ENCODE peak calls at places on chromosome 2, in eight cellular contexts. O is transverse colon, L is spleen, H is left lung, Q is psoas muscle, R is fibroblast of pulmonary artery, C is epithelial cell of esophagus, G is breast epithelium. Z is an unnamed sample.

GRCh38 chr2:73268831-73269685 is 15.2 kb downstream of the FBXO41 start:
- DNase-seq in L (peak; percentile 89), O (peak; percentile 81), Q (no peak), R (peak; percentile 31), C (peak; percentile 77), G (no peak), H (peak; percentile 83), Z (no peak)

GRCh38 chr2:45895477-45895876 is 244.0 kb downstream of the PRKCE start:
- DNase-seq in G (no peak), L (no peak), O (no peak), R (peak; percentile 21), Q (no peak), H (no peak), C (no peak), Z (no peak)

GRCh38 chr2:223949241-223949640 is 4.1 kb upstream of the WDFY1 start:
- DNase-seq in C (no peak), G (no peak), R (no peak), Q (no peak), O (no peak), H (no peak), L (no peak), Z (no peak)

GRCh38 chr2:220489116-220489515 is 861.7 kb downstream of the SLC4A3 start:
- DNase-seq in O (no peak), G (no peak), Q (no peak), H (no peak), R (no peak), L (no peak), C (no peak), Z (no peak)

GRCh38 chr2:88809216-88809615 is 117.7 kb downstream of the RPIA start:
- DNase-seq in R (no peak), L (no peak), Q (no peak), C (no peak), G (no peak), O (no peak), H (no peak), Z (no peak)

GRCh38 chr2:101432411-101433181 is 42.3 kb downstream of the RFX8 start:
- DNase-seq in G (no peak), Q (peak; percentile 43), R (peak; percentile 37), C (no peak), O (no peak), H (no peak), L (no peak), Z (peak; percentile 50)

GRCh38 chr2:106292627-106293026 is 98.5 kb upstream of the UXS1 start:
- DNase-seq in H (no peak), R (no peak), L (no peak), O (no peak), G (no peak), Q (no peak), C (no peak), Z (no peak)

GRCh38 chr2:14899621-14900414 is 267.3 kb downstream of the LRATD1 start:
- DNase-seq in Q (no peak), L (no peak), G (no peak), H (no peak), R (no peak), C (no peak), O (no peak), Z (no peak)

GRCh38 chr2:101858910-101859309 is 132.8 kb upstream of the IL1R2 start:
- DNase-seq in R (no peak), G (no peak), L (no peak), O (no peak), C (no peak), H (no peak), Q (no peak), Z (no peak)

GRCh38 chr2:86368181-86368824 is 30.9 kb upstream of the REEP1 start:
- DNase-seq in C (peak; percentile 29), H (no peak), G (no peak), R (peak; percentile 47), Q (peak; percentile 21), O (peak; percentile 50), L (peak; percentile 78), Z (peak; percentile 66)

GRCh38 chr2:107801498-107801897 is 25.2 kb upstream of the RGPD4 start:
- DNase-seq in Q (no peak), O (no peak), G (no peak), C (peak; percentile 38), L (no peak), R (no peak), H (no peak), Z (no peak)

GRCh38 chr2:224545884-224546644 is 39.1 kb downstream of the CUL3 start:
- DNase-seq in C (no peak), O (no peak), Q (no peak), H (no peak), L (no peak), G (no peak), R (peak; percentile 48), Z (peak; percentile 72)

GRCh38 chr2:9760069-9760910 is 83.0 kb upstream of the TAF1B start:
- DNase-seq in Q (no peak), R (no peak), H (no peak), C (peak; percentile 40), G (no peak), L (no peak), O (no peak), Z (no peak)

GRCh38 chr2:237923507-237924163 is 43.2 kb upstream of the UBE2F start:
- DNase-seq in H (peak; percentile 97), L (peak; percentile 95), G (peak; percentile 27), C (peak; percentile 59), Q (peak; percentile 79), R (peak; percentile 59), O (peak; percentile 68), Z (peak; percentile 72)

GRCh38 chr2:201183373-201183742 is 417 bp downstream of the CASP10 start:
- DNase-seq in H (no peak), R (no peak), G (no peak), C (no peak), O (no peak), Q (no peak), L (no peak), Z (no peak)
- H3K4me3 ChIP-seq in H (peak overlapping the region; percentile 47), R (peak overlapping the region; percentile 52), G (peak overlapping the region; percentile 58), C (peak overlapping the region; percentile 70), O (peak overlapping the region; percentile 58), Q (peak overlapping the region; percentile 62), L (peak overlapping the region; percentile 52), Z (peak overlapping the region; percentile 47)

GRCh38 chr2:11416191-11416590 is 49.8 kb downstream of the E2F6 start:
- DNase-seq in O (no peak), Q (no peak), G (no peak), R (no peak), H (no peak), C (no peak), L (no peak), Z (peak; percentile 54)

GRCh38 chr2:11416931-11417330 is 49.0 kb downstream of the E2F6 start:
- DNase-seq in H (no peak), C (no peak), R (no peak), G (no peak), O (no peak), Q (no peak), L (no peak), Z (no peak)

GRCh38 chr2:11419781-11420180 is 46.2 kb downstream of the E2F6 start:
- DNase-seq in O (no peak), G (no peak), H (no peak), L (no peak), Q (no peak), R (no peak), C (no peak), Z (peak; percentile 31)

GRCh38 chr2:11420190-11420589 is 45.8 kb downstream of the E2F6 start:
- DNase-seq in G (no peak), C (no peak), H (no peak), Q (no peak), R (no peak), O (no peak), L (no peak), Z (no peak)

DNA sequence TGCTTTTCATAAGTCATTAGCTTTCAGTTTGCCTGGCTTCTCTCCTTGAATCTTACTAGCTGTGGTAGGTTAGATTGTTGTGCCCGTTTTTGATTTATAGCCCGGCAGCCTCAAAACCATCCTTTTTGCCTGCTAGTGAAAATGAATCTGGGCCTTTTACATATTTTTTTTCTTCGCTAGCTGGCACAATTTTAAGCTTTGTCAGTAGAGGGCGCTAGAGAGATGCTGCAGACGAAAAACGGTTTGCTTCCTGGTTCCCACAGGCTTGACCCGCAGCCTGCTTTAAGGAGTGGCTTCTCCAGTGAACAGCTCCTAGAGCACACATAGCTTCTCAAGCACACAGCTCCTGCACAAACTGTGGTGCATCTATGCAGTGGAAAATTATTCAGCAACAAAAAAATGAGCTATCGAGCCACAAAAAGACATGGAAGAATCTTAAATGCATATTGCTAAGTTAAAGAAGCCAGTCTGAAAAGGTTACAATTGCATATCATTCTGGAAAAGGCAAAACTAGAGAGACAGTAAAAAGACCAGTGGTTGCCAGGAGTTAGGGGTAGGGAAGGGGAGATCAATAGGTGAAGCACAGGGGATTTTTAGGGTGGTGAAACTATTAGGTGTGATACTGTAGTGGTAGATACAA is 47.9 kb downstream of the E2F6 start:
- DNase-seq in Q (no peak), O (no peak), L (no peak), G (no peak), C (peak; percentile 27), R (peak; percentile 21), H (no peak), Z (no peak)
- TF ChIP-seq CTCF in Q (peak; percentile 37), O (peak; percentile 46), L (peak; percentile 3), G (no peak), C (peak; percentile 53), R (peak; percentile 31), H (no peak), Z (peak; percentile 53)

GRCh38 chr2:207227062-207227748 is 61.5 kb upstream of the KLF7 start:
- DNase-seq in Q (peak; percentile 40), L (no peak), R (peak; percentile 44), C (no peak), H (no peak), G (no peak), O (peak; percentile 10), Z (no peak)
- H3K4me3 ChIP-seq in Q (peak overlapping the region; percentile 51), L (no peak overlapping the region), R (no peak overlapping the region), C (no peak overlapping the region), H (no peak overlapping the region), G (no peak overlapping the region), O (peak overlapping the region; percentile 15), Z (no peak overlapping the region)

GRCh38 chr2:222052934-222053367 is 245.8 kb downstream of the PAX3 start:
- DNase-seq in L (no peak), O (peak; percentile 9), H (no peak), G (no peak), C (no peak), R (no peak), Q (no peak), Z (no peak)
- TF ChIP-seq CTCF in L (no peak), O (peak; percentile 46), H (no peak), G (no peak), C (peak; percentile 39), R (peak; percentile 11), Q (peak; percentile 13), Z (no peak)

DNA sequence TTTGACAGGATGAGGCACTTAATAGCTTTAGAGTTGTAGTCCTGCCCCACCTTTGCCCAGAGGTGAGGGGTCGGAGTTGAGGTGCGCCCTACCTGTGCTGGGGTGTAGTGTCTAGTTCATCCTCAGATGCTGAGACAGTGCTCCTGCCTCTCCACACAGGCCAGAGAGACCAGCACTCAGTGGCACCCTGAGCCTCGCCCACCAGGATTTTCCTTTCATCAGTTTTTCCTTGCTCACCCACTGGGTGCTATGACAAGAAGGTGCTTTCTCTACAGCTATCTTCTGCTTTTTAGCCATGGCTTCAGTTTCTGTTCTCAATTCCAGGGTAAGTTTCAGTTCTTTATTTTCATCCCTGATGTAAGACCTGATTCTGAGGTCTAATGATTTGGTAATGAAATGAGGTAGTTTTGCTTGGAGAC is 16.8 kb upstream of the TMEM131 start:
- DNase-seq in R (no peak), Q (no peak), C (no peak), G (no peak), O (no peak), H (no peak), L (peak; percentile 78), Z (no peak)
- H3K4me3 ChIP-seq in R (no peak overlapping the region), Q (no peak overlapping the region), C (no peak overlapping the region), G (no peak overlapping the region), O (no peak overlapping the region), H (no peak overlapping the region), L (no peak overlapping the region), Z (no peak overlapping the region)

Z was measured in cardiac fibroblast.